ENCODE peak calls at places on chromosomes 1 and 21, in ten cellular contexts. One of them, this sample, is unnamed.

GRCh38 chr1:25890249-25891034 is 14.9 kb upstream of the PAQR7 start:
- DNase-seq in NAMALWA: no peak
- DNase-seq in left kidney: peak
- DNase-seq in small intestine: peak
- DNase-seq in NCI-H1048: no peak
- DNase-seq in activated naive CD8-positive, alpha-beta T cell treated with anti-CD3 and anti-CD28 coated beads, Interleukin-2, amount 50 U/mL, for 24 hours: no peak
- DNase-seq in activated naive CD4-positive, alpha-beta T cell: no peak
- DNase-seq in brain pericyte: no peak
- DNase-seq in stimulated activated naive CD4-positive, alpha-beta T cell: no peak
- DNase-seq in T-helper 2 cell: no peak
- DNase-seq in this sample: no peak

GRCh38 chr21:41874611-41875010 is 4.5 kb downstream of the PRDM15 start:
- DNase-seq in activated naive CD8-positive, alpha-beta T cell treated with anti-CD3 and anti-CD28 coated beads, Interleukin-2, amount 50 U/mL, for 24 hours: no peak
- DNase-seq in NAMALWA: peak
- DNase-seq in activated naive CD4-positive, alpha-beta T cell: no peak
- DNase-seq in small intestine: no peak
- DNase-seq in NCI-H1048: no peak
- DNase-seq in brain pericyte: no peak
- DNase-seq in left kidney: peak
- DNase-seq in T-helper 2 cell: no peak
- DNase-seq in stimulated activated naive CD4-positive, alpha-beta T cell: no peak
- DNase-seq in this sample: no peak

GRCh38 chr1:223549740-223550139 is 115.8 kb downstream of the CAPN8 start:
- DNase-seq in NAMALWA: peak
- DNase-seq in brain pericyte: no peak
- DNase-seq in small intestine: no peak
- DNase-seq in T-helper 2 cell: no peak
- DNase-seq in left kidney: no peak
- DNase-seq in stimulated activated naive CD4-positive, alpha-beta T cell: no peak
- DNase-seq in NCI-H1048: no peak
- DNase-seq in activated naive CD8-positive, alpha-beta T cell treated with anti-CD3 and anti-CD28 coated beads, Interleukin-2, amount 50 U/mL, for 24 hours: no peak
- DNase-seq in activated naive CD4-positive, alpha-beta T cell: no peak
- DNase-seq in this sample: no peak

GRCh38 chr21:44919111-44919912 is 1.4 kb downstream of the ITGB2 start:
- DNase-seq in NAMALWA: no peak
- DNase-seq in brain pericyte: no peak
- DNase-seq in small intestine: no peak
- DNase-seq in left kidney: no peak
- DNase-seq in stimulated activated naive CD4-positive, alpha-beta T cell: no peak
- DNase-seq in activated naive CD8-positive, alpha-beta T cell treated with anti-CD3 and anti-CD28 coated beads, Interleukin-2, amount 50 U/mL, for 24 hours: no peak
- DNase-seq in NCI-H1048: no peak
- DNase-seq in activated naive CD4-positive, alpha-beta T cell: no peak
- DNase-seq in T-helper 2 cell: no peak
- DNase-seq in this sample: no peak

GRCh38 chr1:175267716-175268416 is 75.3 kb upstream of the KIAA0040 start:
- DNase-seq in T-helper 2 cell: no peak
- DNase-seq in NCI-H1048: no peak
- DNase-seq in brain pericyte: no peak
- DNase-seq in NAMALWA: no peak
- DNase-seq in small intestine: no peak
- DNase-seq in activated naive CD4-positive, alpha-beta T cell: no peak
- DNase-seq in left kidney: peak
- DNase-seq in stimulated activated naive CD4-positive, alpha-beta T cell: no peak
- DNase-seq in activated naive CD8-positive, alpha-beta T cell treated with anti-CD3 and anti-CD28 coated beads, Interleukin-2, amount 50 U/mL, for 24 hours: no peak
- DNase-seq in this sample: no peak

GRCh38 chr1:157487430-157487829 is 64.9 kb downstream of the FCRL5 start:
- DNase-seq in activated naive CD8-positive, alpha-beta T cell treated with anti-CD3 and anti-CD28 coated beads, Interleukin-2, amount 50 U/mL, for 24 hours: no peak
- DNase-seq in left kidney: no peak
- DNase-seq in NAMALWA: no peak
- DNase-seq in brain pericyte: no peak
- DNase-seq in NCI-H1048: no peak
- DNase-seq in small intestine: no peak
- DNase-seq in stimulated activated naive CD4-positive, alpha-beta T cell: no peak
- DNase-seq in activated naive CD4-positive, alpha-beta T cell: no peak
- DNase-seq in T-helper 2 cell: no peak
- DNase-seq in this sample: no peak

GRCh38 chr1:8822383-8823294 is 5.2 kb upstream of the RERE start:
- DNase-seq in activated naive CD4-positive, alpha-beta T cell: no peak
- DNase-seq in left kidney: peak
- DNase-seq in brain pericyte: no peak
- DNase-seq in NCI-H1048: no peak
- DNase-seq in NAMALWA: no peak
- DNase-seq in small intestine: peak
- DNase-seq in T-helper 2 cell: no peak
- DNase-seq in stimulated activated naive CD4-positive, alpha-beta T cell: no peak
- DNase-seq in activated naive CD8-positive, alpha-beta T cell treated with anti-CD3 and anti-CD28 coated beads, Interleukin-2, amount 50 U/mL, for 24 hours: no peak
- DNase-seq in this sample: no peak

GRCh38 chr1:159071970-159072582 is 4.5 kb downstream of the AIM2 start:
- DNase-seq in T-helper 2 cell: peak
- DNase-seq in left kidney: peak
- DNase-seq in activated naive CD4-positive, alpha-beta T cell: no peak
- DNase-seq in stimulated activated naive CD4-positive, alpha-beta T cell: peak
- DNase-seq in activated naive CD8-positive, alpha-beta T cell treated with anti-CD3 and anti-CD28 coated beads, Interleukin-2, amount 50 U/mL, for 24 hours: no peak
- DNase-seq in NAMALWA: peak
- DNase-seq in small intestine: peak
- DNase-seq in brain pericyte: peak
- DNase-seq in NCI-H1048: peak
- DNase-seq in this sample: peak

GRCh38 chr1:217718873-217719272 is 87.7 kb downstream of the SPATA17 start:
- DNase-seq in T-helper 2 cell: no peak
- DNase-seq in NCI-H1048: no peak
- DNase-seq in activated naive CD4-positive, alpha-beta T cell: no peak
- DNase-seq in brain pericyte: no peak
- DNase-seq in stimulated activated naive CD4-positive, alpha-beta T cell: no peak
- DNase-seq in left kidney: peak
- DNase-seq in NAMALWA: no peak
- DNase-seq in activated naive CD8-positive, alpha-beta T cell treated with anti-CD3 and anti-CD28 coated beads, Interleukin-2, amount 50 U/mL, for 24 hours: no peak
- DNase-seq in small intestine: no peak
- DNase-seq in this sample: no peak

This sample was measured in neural progenitor cell.